ENCODE peak calls at places on chromosomes 16 and 17, in ten cellular contexts. N is left ventricle myocardium inferior, Y is NCI-H1105 treated with DMSO at 0.1 percent for 48 hours, T is endodermal cell, F is H54, A is smooth muscle cell of the brain vasculature, Z is pancreas, V is left lung, C is heart right ventricle, E is lower lobe of right lung. I is an unnamed sample.

GRCh38 chr17:32355649-32356377 is 5.9 kb downstream of the ZNF207 start:
- DNase-seq in N (no peak), Y (no peak), T (no peak), F (no peak), A (no peak), Z (no peak), V (no peak), C (no peak), E (no peak), I (no peak)

GRCh38 chr16:8776193-8776592 is 21.2 kb downstream of the TMEM186 start:
- DNase-seq in N (no peak), Y (no peak), T (peak), F (no peak), A (no peak), Z (no peak), V (no peak), C (no peak), E (peak), I (no peak)

GRCh38 chr16:84144301-84144858 is 597 bp downstream of the HSDL1 start:
- DNase-seq in N (peak), Y (no peak), T (peak), F (peak), A (no peak), Z (no peak), V (peak), C (peak), E (peak), I (peak)

GRCh38 chr17:31078290-31078689 is 16.5 kb upstream of the NF1 start:
- DNase-seq in N (no peak), Y (no peak), T (no peak), F (no peak), A (no peak), Z (no peak), V (no peak), C (no peak), E (no peak), I (no peak)

GRCh38 chr17:57352658-57353057 is 96.3 kb downstream of the MSI2 start:
- DNase-seq in N (no peak), Y (no peak), T (no peak), F (no peak), A (no peak), Z (no peak), V (no peak), C (no peak), E (no peak), I (no peak)

GRCh38 chr16:84143784-84144199 is 1.2 kb downstream of the HSDL1 start:
- DNase-seq in N (no peak), Y (no peak), T (peak), F (no peak), A (no peak), Z (no peak), V (no peak), C (no peak), E (no peak), I (no peak)

GRCh38 chr17:1643293-1643998 is 2.1 kb downstream of the SCARF1 start:
- DNase-seq in N (no peak), Y (peak), T (peak), F (no peak), A (no peak), Z (peak), V (peak), C (no peak), E (peak), I (no peak)

GRCh38 chr16:67241008-67241900 is 6.0 kb downstream of the FHOD1 start:
- DNase-seq in N (peak), Y (no peak), T (peak), F (peak), A (peak), Z (peak), V (peak), C (peak), E (peak), I (no peak)

GRCh38 chr16:31423801-31424200 is 4.4 kb downstream of the COX6A2 start:
- DNase-seq in N (no peak), Y (no peak), T (no peak), F (no peak), A (no peak), Z (no peak), V (no peak), C (no peak), E (no peak), I (no peak)

GRCh38 chr17:57480438-57481196 is 224.3 kb downstream of the MSI2 start:
- DNase-seq in N (no peak), Y (no peak), T (no peak), F (peak), A (no peak), Z (no peak), V (no peak), C (no peak), E (no peak), I (peak)

GRCh38 chr17:61400058-61400785 is 579 bp downstream of the TBX2 start:
- DNase-seq in N (no peak), Y (no peak), T (peak), F (peak), A (no peak), Z (no peak), V (no peak), C (no peak), E (peak), I (no peak)

I was measured in posterior vena cava.